ENCODE peak calls at places on chromosomes 11 and 22, in five cellular contexts. One of them, this sample, is unnamed.
A peak's percentile ranks its signal among the peaks of the same experiment; 100 is the strongest.

GRCh38 chr11:75673977-75674582 is 5.2 kb upstream of the MAP6 start:
- DNase-seq in CD4-positive, alpha-beta T cell: no peak
- DNase-seq in adrenal gland: no peak
- DNase-seq in lower leg skin: no peak
- DNase-seq in lung: no peak
- DNase-seq in this sample: no peak

GRCh38 chr11:72189448-72190250 is 2.3 kb upstream of the FOLR1 start:
- DNase-seq in lung: peak; percentile 70
- DNase-seq in adrenal gland: peak; percentile 21
- DNase-seq in lower leg skin: no peak
- DNase-seq in CD4-positive, alpha-beta T cell: no peak
- DNase-seq in this sample: no peak

GRCh38 chr11:44711113-44711512 is 15.6 kb upstream of the TSPAN18 start:
- DNase-seq in adrenal gland: no peak
- DNase-seq in CD4-positive, alpha-beta T cell: no peak
- DNase-seq in lung: no peak
- DNase-seq in lower leg skin: no peak
- DNase-seq in this sample: no peak

GRCh38 chr11:30143098-30143705 is 87.6 kb upstream of the FSHB start:
- DNase-seq in lung: no peak
- DNase-seq in lower leg skin: no peak
- DNase-seq in adrenal gland: no peak
- DNase-seq in CD4-positive, alpha-beta T cell: no peak
- DNase-seq in this sample: no peak

GRCh38 chr11:70763606-70764005 is 365.3 kb downstream of the CTTN start:
- DNase-seq in adrenal gland: no peak
- DNase-seq in lung: no peak
- DNase-seq in lower leg skin: no peak
- DNase-seq in CD4-positive, alpha-beta T cell: no peak
- DNase-seq in this sample: no peak

GRCh38 chr11:78929092-78929905 is 354.6 kb upstream of the NARS2 start:
- DNase-seq in CD4-positive, alpha-beta T cell: no peak
- DNase-seq in lung: no peak
- DNase-seq in adrenal gland: no peak
- DNase-seq in lower leg skin: no peak
- DNase-seq in this sample: no peak

GRCh38 chr22:23652286-23652685 is 20.2 kb upstream of the DRICH1 start:
- DNase-seq in CD4-positive, alpha-beta T cell: no peak
- DNase-seq in lung: no peak
- DNase-seq in lower leg skin: no peak
- DNase-seq in adrenal gland: no peak
- DNase-seq in this sample: no peak

GRCh38 chr11:14519692-14520085 is 497 bp downstream of the PSMA1 start:
- DNase-seq in lung: no peak
- DNase-seq in adrenal gland: no peak
- DNase-seq in lower leg skin: no peak
- DNase-seq in CD4-positive, alpha-beta T cell: no peak
- DNase-seq in this sample: no peak

GRCh38 chr11:126138636-126139540 is 72.6 kb downstream of the RPUSD4 start:
- DNase-seq in lung: no peak
- DNase-seq in adrenal gland: no peak
- DNase-seq in CD4-positive, alpha-beta T cell: no peak
- DNase-seq in lower leg skin: no peak
- DNase-seq in this sample: no peak

GRCh38 chr11:103958475-103959215 is 77.8 kb upstream of the DDI1 start:
- DNase-seq in CD4-positive, alpha-beta T cell: no peak
- DNase-seq in adrenal gland: no peak
- DNase-seq in lower leg skin: no peak
- DNase-seq in lung: no peak
- DNase-seq in this sample: no peak

GRCh38 chr11:124745835-124746620 is 6.0 kb downstream of the VSIG2 start:
- DNase-seq in lung: no peak
- DNase-seq in CD4-positive, alpha-beta T cell: no peak
- DNase-seq in lower leg skin: no peak
- DNase-seq in adrenal gland: no peak
- DNase-seq in this sample: no peak

GRCh38 chr11:129911298-129911697 is 15.9 kb upstream of the NFRKB start:
- DNase-seq in lung: no peak
- DNase-seq in adrenal gland: no peak
- DNase-seq in lower leg skin: no peak
- DNase-seq in CD4-positive, alpha-beta T cell: no peak
- DNase-seq in this sample: no peak

GRCh38 chr11:74820763-74821162 is 72.1 kb downstream of the RNF169 start:
- DNase-seq in lower leg skin: no peak
- DNase-seq in adrenal gland: no peak
- DNase-seq in CD4-positive, alpha-beta T cell: no peak
- DNase-seq in lung: no peak
- DNase-seq in this sample: no peak

GRCh38 chr22:27213766-27214581 is 556.6 kb downstream of the MIAT start:
- DNase-seq in CD4-positive, alpha-beta T cell: no peak
- DNase-seq in adrenal gland: peak; percentile 49
- DNase-seq in lung: no peak
- DNase-seq in lower leg skin: no peak
- DNase-seq in this sample: no peak

GRCh38 chr11:69817265-69818236 is 1.7 kb downstream of the FGF3 start:
- DNase-seq in CD4-positive, alpha-beta T cell: no peak
- DNase-seq in adrenal gland: no peak
- DNase-seq in lung: no peak
- DNase-seq in lower leg skin: no peak
- DNase-seq in this sample: no peak

GRCh38 chr22:23789121-23789520 is 2.4 kb downstream of the SMARCB1 start:
- DNase-seq in lung: no peak
- DNase-seq in lower leg skin: no peak
- DNase-seq in CD4-positive, alpha-beta T cell: no peak
- DNase-seq in adrenal gland: no peak
- DNase-seq in this sample: no peak

GRCh38 chr22:19275919-19276600 is 15.5 kb downstream of the CLTCL1 start:
- DNase-seq in CD4-positive, alpha-beta T cell: no peak
- DNase-seq in lung: no peak
- DNase-seq in lower leg skin: no peak
- DNase-seq in adrenal gland: peak; percentile 66
- DNase-seq in this sample: no peak

GRCh38 chr11:77619576-77620198 is 17.9 kb downstream of the CLNS1A start:
- DNase-seq in CD4-positive, alpha-beta T cell: no peak
- DNase-seq in adrenal gland: no peak
- DNase-seq in lower leg skin: no peak
- DNase-seq in lung: no peak
- DNase-seq in this sample: no peak

GRCh38 chr11:95563173-95563572 is 226.4 kb downstream of the FAM76B start:
- DNase-seq in lung: no peak
- DNase-seq in lower leg skin: no peak
- DNase-seq in CD4-positive, alpha-beta T cell: no peak
- DNase-seq in adrenal gland: no peak
- DNase-seq in this sample: no peak

GRCh38 chr22:36773935-36774334 is 2.0 kb downstream of the IFT27 start:
- DNase-seq in lung: no peak
- DNase-seq in CD4-positive, alpha-beta T cell: no peak
- DNase-seq in adrenal gland: no peak
- DNase-seq in lower leg skin: no peak
- DNase-seq in this sample: no peak

GRCh38 chr22:39214383-39215069 is 30.3 kb downstream of the PDGFB start:
- DNase-seq in lower leg skin: no peak
- DNase-seq in lung: no peak
- DNase-seq in CD4-positive, alpha-beta T cell: no peak
- DNase-seq in adrenal gland: no peak
- DNase-seq in this sample: no peak

GRCh38 chr11:121249039-121249663 is 43.4 kb upstream of the SC5D start:
- DNase-seq in CD4-positive, alpha-beta T cell: no peak
- DNase-seq in lower leg skin: no peak
- DNase-seq in adrenal gland: no peak
- DNase-seq in lung: no peak
- DNase-seq in this sample: no peak

GRCh38 chr11:72840780-72841179 is 26.6 kb downstream of the ATG16L2 start:
- DNase-seq in CD4-positive, alpha-beta T cell: no peak
- DNase-seq in lower leg skin: no peak
- DNase-seq in lung: no peak
- DNase-seq in adrenal gland: no peak
- DNase-seq in this sample: no peak

GRCh38 chr22:39308614-39309363 is 10.6 kb downstream of the RPL3 start:
- DNase-seq in lung: peak; percentile 54
- DNase-seq in CD4-positive, alpha-beta T cell: no peak
- DNase-seq in lower leg skin: peak; percentile 82
- DNase-seq in adrenal gland: peak; percentile 94
- DNase-seq in this sample: peak; percentile 62

GRCh38 chr22:48825802-48826520 is 1001.7 kb downstream of the BRD1 start:
- DNase-seq in lung: no peak
- DNase-seq in adrenal gland: no peak
- DNase-seq in lower leg skin: no peak
- DNase-seq in CD4-positive, alpha-beta T cell: no peak
- DNase-seq in this sample: no peak

GRCh38 chr11:117478126-117478856 is 150.6 kb downstream of the CEP164 start:
- DNase-seq in lower leg skin: no peak
- DNase-seq in adrenal gland: no peak
- DNase-seq in lung: no peak
- DNase-seq in CD4-positive, alpha-beta T cell: no peak
- DNase-seq in this sample: no peak

GRCh38 chr11:45609902-45610301 is 55.5 kb downstream of the CHST1 start:
- DNase-seq in CD4-positive, alpha-beta T cell: no peak
- DNase-seq in lower leg skin: no peak
- DNase-seq in adrenal gland: no peak
- DNase-seq in lung: no peak
- DNase-seq in this sample: no peak

GRCh38 chr11:117824571-117825537 is at the start of gene FXYD2:
- DNase-seq in CD4-positive, alpha-beta T cell: no peak
- DNase-seq in lower leg skin: no peak
- DNase-seq in adrenal gland: peak; percentile 50
- DNase-seq in lung: no peak
- DNase-seq in this sample: peak; percentile 25

GRCh38 chr11:122910775-122911174 is 28.2 kb downstream of the JHY start:
- DNase-seq in lung: no peak
- DNase-seq in adrenal gland: no peak
- DNase-seq in lower leg skin: no peak
- DNase-seq in CD4-positive, alpha-beta T cell: no peak
- DNase-seq in this sample: no peak
- TF ChIP-seq CTCF in lung: no peak
- TF ChIP-seq CTCF in adrenal gland: peak; percentile 37
- TF ChIP-seq CTCF in lower leg skin: no peak
- TF ChIP-seq CTCF in CD4-positive, alpha-beta T cell: no peak
- TF ChIP-seq CTCF in this sample: no peak

GRCh38 chr11:66864924-66865697 is 8.2 kb downstream of the LRFN4 start:
- DNase-seq in lung: no peak
- DNase-seq in adrenal gland: no peak
- DNase-seq in lower leg skin: no peak
- DNase-seq in CD4-positive, alpha-beta T cell: no peak
- DNase-seq in this sample: no peak
- TF ChIP-seq CTCF in lung: no peak
- TF ChIP-seq CTCF in adrenal gland: no peak
- TF ChIP-seq CTCF in lower leg skin: no peak
- TF ChIP-seq CTCF in CD4-positive, alpha-beta T cell: no peak
- TF ChIP-seq CTCF in this sample: no peak

DNA sequence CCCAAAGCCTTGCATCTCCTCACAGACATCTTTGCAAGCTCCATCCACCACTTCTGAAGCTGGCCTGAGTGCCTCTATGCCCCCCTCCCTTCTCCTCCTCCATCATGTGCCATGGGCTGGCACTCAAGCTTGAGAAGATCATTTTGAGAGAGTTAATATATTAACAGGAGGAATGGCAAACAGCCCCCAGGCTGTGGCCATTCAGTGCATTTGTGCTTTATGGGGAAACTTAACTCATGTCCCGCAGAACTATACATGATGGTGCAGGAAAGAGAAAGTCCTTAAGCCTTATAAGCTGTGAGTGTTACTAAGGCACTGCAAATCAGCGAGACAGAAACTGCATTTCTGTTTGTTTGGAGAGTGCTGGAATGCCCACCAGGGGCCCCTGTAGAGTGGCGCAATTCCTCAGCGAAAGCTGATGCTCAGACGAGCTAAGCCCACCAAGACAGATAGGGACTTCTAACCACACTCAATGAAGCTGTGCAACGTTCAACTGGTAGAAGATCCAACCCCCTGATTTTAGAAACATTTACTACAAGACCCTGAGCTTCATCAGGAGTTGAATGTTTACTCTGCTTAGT is 26.8 kb upstream of the PHLDA2 start:
- DNase-seq in CD4-positive, alpha-beta T cell: no peak
- DNase-seq in adrenal gland: no peak
- DNase-seq in lung: no peak
- DNase-seq in lower leg skin: no peak
- DNase-seq in this sample: no peak
- TF ChIP-seq CTCF in CD4-positive, alpha-beta T cell: no peak
- TF ChIP-seq CTCF in adrenal gland: no peak
- TF ChIP-seq CTCF in lung: no peak
- TF ChIP-seq CTCF in lower leg skin: no peak
- TF ChIP-seq CTCF in this sample: no peak

DNA sequence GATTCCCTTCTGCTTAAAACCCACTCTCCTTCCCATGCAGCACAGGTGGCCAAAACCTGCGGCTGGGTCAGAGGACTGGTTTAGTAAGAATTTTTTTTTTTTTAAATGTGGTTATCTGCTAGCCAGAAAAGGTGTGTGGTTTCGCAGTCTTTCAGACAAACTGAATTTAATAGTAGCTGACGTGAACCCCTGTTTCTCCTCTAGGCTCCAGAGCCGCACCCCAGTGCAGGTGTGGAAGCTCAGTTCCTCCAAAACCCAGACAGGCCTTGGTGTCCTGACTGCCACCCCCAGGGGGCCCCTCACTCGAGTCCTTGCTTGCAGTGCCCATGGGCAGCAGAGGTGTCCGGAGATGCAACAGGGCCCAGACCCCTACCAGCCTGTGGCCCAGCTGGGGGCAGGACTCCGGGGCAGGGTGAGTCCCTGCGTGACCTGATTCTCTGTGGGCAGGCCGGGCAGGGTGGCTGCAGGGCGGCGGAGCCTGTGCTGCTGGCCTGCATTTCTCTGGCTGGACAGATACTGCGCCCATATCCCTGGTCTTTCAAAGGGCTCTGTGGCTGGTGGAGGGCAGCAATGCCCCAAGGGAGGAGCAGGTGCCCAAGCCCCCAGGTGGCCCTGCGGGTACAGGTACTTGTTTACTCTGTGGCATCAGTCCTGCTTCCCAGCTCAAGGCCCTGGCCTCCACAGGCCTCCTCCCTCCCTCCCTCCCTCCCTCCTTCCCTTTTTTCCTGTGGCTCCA is 15.2 kb downstream of the KCNQ1 start:
- DNase-seq in adrenal gland: peak; percentile 52
- DNase-seq in lower leg skin: no peak
- DNase-seq in CD4-positive, alpha-beta T cell: no peak
- DNase-seq in lung: no peak
- DNase-seq in this sample: no peak
- TF ChIP-seq CTCF in adrenal gland: no peak
- TF ChIP-seq CTCF in lower leg skin: no peak
- TF ChIP-seq CTCF in CD4-positive, alpha-beta T cell: no peak
- TF ChIP-seq CTCF in lung: no peak
- TF ChIP-seq CTCF in this sample: no peak